ENCODE peak calls at places on chromosomes 7 and 10, in four cellular contexts. X, I, L and K are unnamed samples.
A peak's percentile ranks its signal among the peaks of the same experiment; 100 is the strongest.

GRCh38 chr7:138009350-138009653 is 7.4 kb upstream of the CREB3L2 start:
- DNase-seq in X (no peak), I (no peak), L (no peak), K (no peak)

GRCh38 chr7:81887691-81888090 is 117.8 kb upstream of the HGF start:
- DNase-seq in X (no peak), I (no peak), L (no peak), K (no peak)

GRCh38 chr10:132447446-132448247 is 50.6 kb downstream of the PWWP2B start:
- DNase-seq in X (peak; percentile 74), I (no peak), L (peak; percentile 67), K (no peak)

GRCh38 chr10:78458983-78459638 is 425.4 kb downstream of the RPS24 start:
- DNase-seq in X (no peak), I (peak; percentile 11), L (peak; percentile 35), K (no peak)

GRCh38 chr7:137169282-137169698 is 174.2 kb downstream of the PTN start:
- DNase-seq in X (no peak), I (peak; percentile 21), L (peak; percentile 50), K (peak; percentile 62)

GRCh38 chr10:61262486-61263261 is 190.5 kb downstream of the TMEM26 start:
- DNase-seq in X (no peak), I (no peak), L (peak; percentile 74), K (no peak)

GRCh38 chr10:22641743-22642142 is 72.6 kb downstream of the PIP4K2A start:
- DNase-seq in X (no peak), I (no peak), L (no peak), K (no peak)

GRCh38 chr10:70592186-70592735 is 10.3 kb downstream of the PRF1 start:
- DNase-seq in X (no peak), I (no peak), L (no peak), K (no peak)

GRCh38 chr10:70445718-70446485 is 4.4 kb upstream of the NODAL start:
- DNase-seq in X (no peak), I (no peak), L (no peak), K (no peak)

GRCh38 chr10:123361832-123362231 is 207.6 kb downstream of the BUB3 start:
- DNase-seq in X (no peak), I (no peak), L (no peak), K (no peak)

GRCh38 chr7:88759216-88759955 is at the start of gene ZNF804B:
- DNase-seq in X (no peak), I (no peak), L (no peak), K (peak; percentile 42)

GRCh38 chr10:80390740-80391139 is 17.6 kb upstream of the PRXL2A start:
- DNase-seq in X (no peak), I (no peak), L (no peak), K (no peak)

GRCh38 chr7:7181519-7182155 is 707 bp upstream of the C1GALT1 start:
- DNase-seq in X (no peak), I (peak; percentile 38), L (no peak), K (no peak)
- TF ChIP-seq CTCF in X (peak; percentile 54), I (no peak), L (no peak), K (no peak)

DNA sequence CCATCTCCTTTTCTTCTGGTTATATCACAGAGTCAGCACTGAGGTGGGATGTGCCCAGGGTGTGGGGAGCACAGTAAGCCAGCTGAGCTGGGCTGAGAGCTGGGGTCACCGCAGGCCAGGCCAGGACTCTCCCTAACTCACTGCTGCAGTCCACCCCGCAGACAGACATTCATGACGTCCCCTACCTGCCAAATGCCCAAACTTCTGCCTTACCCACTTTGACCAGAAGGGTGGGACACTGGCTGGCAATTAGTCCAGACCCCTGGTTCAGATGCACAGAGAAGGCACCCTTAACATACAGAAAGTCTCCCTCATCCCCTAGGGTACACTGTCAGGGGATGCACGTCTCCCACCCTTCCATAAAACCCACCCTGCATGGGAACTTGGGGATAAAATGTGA is 2.1 kb downstream of the DRGX start:
- DNase-seq in X (no peak), I (no peak), L (no peak), K (no peak)
- TF ChIP-seq CTCF in X (no peak), I (no peak), L (no peak), K (peak; percentile 47)

GRCh38 chr10:92181575-92181974 is 109.3 kb downstream of the CPEB3 start:
- DNase-seq in X (no peak), I (no peak), L (no peak), K (no peak)
- TF ChIP-seq CTCF in X (no peak), I (no peak), L (peak; percentile 17), K (peak; percentile 26)

GRCh38 chr7:44567884-44568283 is 5.8 kb downstream of the DDX56 start:
- DNase-seq in X (no peak), I (no peak), L (no peak), K (no peak)

GRCh38 chr7:44565097-44565794 is 8.5 kb downstream of the DDX56 start:
- DNase-seq in X (peak; percentile 63), I (peak; percentile 47), L (no peak), K (no peak)

GRCh38 chr7:44566680-44567079 is 7.0 kb downstream of the DDX56 start:
- DNase-seq in X (no peak), I (no peak), L (no peak), K (no peak)

GRCh38 chr7:44564606-44565005 is 9.1 kb downstream of the DDX56 start:
- DNase-seq in X (no peak), I (no peak), L (no peak), K (no peak)

DNA sequence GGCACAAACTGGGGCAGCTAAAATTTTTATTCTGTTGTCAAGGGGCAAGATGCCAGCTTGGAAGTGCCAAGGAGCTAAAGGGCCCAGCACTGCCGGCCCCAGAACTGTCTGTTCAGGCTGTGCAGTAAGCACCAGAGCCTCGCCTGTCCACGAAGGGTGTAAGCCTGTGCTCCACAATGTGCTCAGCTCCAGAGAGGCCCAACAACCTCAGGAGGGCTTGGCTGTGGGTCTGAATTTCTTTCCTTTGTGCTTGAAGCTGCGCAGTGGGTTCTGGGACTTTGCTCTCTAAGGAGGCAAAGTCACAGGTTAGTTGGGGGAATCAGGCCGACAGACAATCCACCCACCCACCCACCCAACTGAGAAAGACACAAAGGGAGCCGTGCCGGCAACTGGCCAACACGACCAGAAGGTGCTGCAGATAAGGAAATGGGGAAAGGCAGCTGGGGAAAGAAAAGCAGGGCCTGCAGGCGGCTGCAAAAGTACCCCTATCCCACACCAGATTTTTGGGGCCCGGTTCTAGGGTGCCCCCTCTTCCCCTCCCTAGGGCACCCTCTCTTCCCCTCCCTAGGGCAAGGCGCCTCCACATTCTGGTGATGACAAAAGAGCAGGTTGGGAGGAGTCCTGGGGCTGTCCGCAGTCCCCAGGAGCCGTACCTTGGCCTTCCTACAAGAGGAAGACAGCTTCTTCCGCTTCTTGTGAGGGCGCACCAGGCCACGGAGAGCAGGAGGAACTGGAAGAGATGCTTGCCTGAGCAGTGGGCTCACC is 7.7 kb downstream of the DDX56 start:
- DNase-seq in X (no peak), I (no peak), L (no peak), K (no peak)
- TF ChIP-seq CTCF in X (peak; percentile 48), I (no peak), L (no peak), K (peak; percentile 58)

GRCh38 chr10:119762035-119762434 is 36.2 kb downstream of the INPP5F start:
- DNase-seq in X (no peak), I (no peak), L (no peak), K (no peak)
- TF ChIP-seq CTCF in X (no peak), I (no peak), L (no peak), K (no peak)

GRCh38 chr7:42639930-42640329 is 271.9 kb downstream of the C7orf25 start:
- DNase-seq in X (no peak), I (no peak), L (no peak), K (no peak)
- TF ChIP-seq CTCF in X (no peak), I (no peak), L (peak; percentile 33), K (no peak)